ENCODE peak calls at places on chromosomes 1 and 21, in seven cellular contexts. One of them, this sample, is unnamed. For H3K4me1, the result is how much of the 10 kb centered on the place peaks cover.

GRCh38 chr1:46301406-46302090 is 1.9 kb downstream of the LRRC41 start:
- DNase-seq in prostate gland: peak
- DNase-seq in tibial artery: no peak
- DNase-seq in heart left ventricle: peak
- DNase-seq in hepatocyte: peak
- DNase-seq in left ventricle myocardium inferior: no peak
- DNase-seq in foreskin keratinocyte: no peak
- DNase-seq in this sample: peak

GRCh38 chr1:3021801-3022401 is 634 bp downstream of the ACTRT2 start:
- DNase-seq in prostate gland: no peak
- DNase-seq in tibial artery: peak
- DNase-seq in heart left ventricle: no peak
- DNase-seq in hepatocyte: no peak
- DNase-seq in left ventricle myocardium inferior: peak
- DNase-seq in foreskin keratinocyte: no peak
- DNase-seq in this sample: no peak

GRCh38 chr1:180926164-180926981 is 13.7 kb downstream of the KIAA1614 start:
- DNase-seq in prostate gland: no peak
- DNase-seq in tibial artery: no peak
- DNase-seq in heart left ventricle: peak
- DNase-seq in hepatocyte: peak
- DNase-seq in left ventricle myocardium inferior: peak
- DNase-seq in foreskin keratinocyte: no peak
- DNase-seq in this sample: no peak

GRCh38 chr1:174068000-174068399 is 45.8 kb upstream of the RC3H1 start:
- DNase-seq in prostate gland: no peak
- DNase-seq in tibial artery: no peak
- DNase-seq in heart left ventricle: no peak
- DNase-seq in hepatocyte: no peak
- DNase-seq in left ventricle myocardium inferior: no peak
- DNase-seq in foreskin keratinocyte: peak
- DNase-seq in this sample: no peak

GRCh38 chr1:2233997-2234761 is 6.1 kb downstream of the SKI start:
- DNase-seq in prostate gland: peak
- DNase-seq in tibial artery: peak
- DNase-seq in heart left ventricle: peak
- DNase-seq in hepatocyte: peak
- DNase-seq in left ventricle myocardium inferior: peak
- DNase-seq in foreskin keratinocyte: no peak
- DNase-seq in this sample: peak

GRCh38 chr1:27153927-27154358 is 982 bp downstream of the SLC9A1 start:
- DNase-seq in prostate gland: no peak
- DNase-seq in tibial artery: no peak
- DNase-seq in heart left ventricle: no peak
- DNase-seq in hepatocyte: no peak
- DNase-seq in left ventricle myocardium inferior: no peak
- DNase-seq in foreskin keratinocyte: no peak
- DNase-seq in this sample: no peak

GRCh38 chr1:84245566-84245965 is 55.9 kb upstream of the SAMD13 start:
- DNase-seq in prostate gland: no peak
- DNase-seq in tibial artery: no peak
- DNase-seq in heart left ventricle: no peak
- DNase-seq in hepatocyte: no peak
- DNase-seq in left ventricle myocardium inferior: no peak
- DNase-seq in foreskin keratinocyte: no peak
- DNase-seq in this sample: no peak

GRCh38 chr1:100325415-100326324 is 26.6 kb upstream of the CDC14A start:
- DNase-seq in prostate gland: no peak
- DNase-seq in tibial artery: no peak
- DNase-seq in heart left ventricle: no peak
- DNase-seq in hepatocyte: no peak
- DNase-seq in left ventricle myocardium inferior: no peak
- DNase-seq in foreskin keratinocyte: no peak
- DNase-seq in this sample: no peak

GRCh38 chr1:36256558-36257374 is 32.5 kb downstream of the THRAP3 start:
- DNase-seq in prostate gland: no peak
- DNase-seq in tibial artery: no peak
- DNase-seq in heart left ventricle: no peak
- DNase-seq in hepatocyte: no peak
- DNase-seq in left ventricle myocardium inferior: no peak
- DNase-seq in foreskin keratinocyte: no peak
- DNase-seq in this sample: no peak

GRCh38 chr1:246068619-246069509 is 438.2 kb downstream of the SMYD3 start:
- DNase-seq in prostate gland: peak
- DNase-seq in tibial artery: no peak
- DNase-seq in heart left ventricle: no peak
- DNase-seq in hepatocyte: no peak
- DNase-seq in left ventricle myocardium inferior: no peak
- DNase-seq in foreskin keratinocyte: peak
- DNase-seq in this sample: no peak

GRCh38 chr1:235511470-235512240 is 7.4 kb upstream of the B3GALNT2 start:
- DNase-seq in prostate gland: no peak
- DNase-seq in tibial artery: no peak
- DNase-seq in heart left ventricle: no peak
- DNase-seq in hepatocyte: no peak
- DNase-seq in left ventricle myocardium inferior: no peak
- DNase-seq in foreskin keratinocyte: no peak
- DNase-seq in this sample: no peak

GRCh38 chr1:47450606-47451005 is 12.8 kb downstream of the FOXD2 start:
- DNase-seq in prostate gland: no peak
- DNase-seq in tibial artery: no peak
- DNase-seq in heart left ventricle: no peak
- DNase-seq in hepatocyte: no peak
- DNase-seq in left ventricle myocardium inferior: no peak
- DNase-seq in foreskin keratinocyte: no peak
- DNase-seq in this sample: no peak

GRCh38 chr1:178593526-178593925 is 80.6 kb downstream of the TEX35 start:
- DNase-seq in prostate gland: no peak
- DNase-seq in tibial artery: no peak
- DNase-seq in heart left ventricle: no peak
- DNase-seq in hepatocyte: no peak
- DNase-seq in left ventricle myocardium inferior: no peak
- DNase-seq in foreskin keratinocyte: no peak
- DNase-seq in this sample: no peak

GRCh38 chr1:96362623-96363022 is 359.0 kb upstream of the PTBP2 start:
- DNase-seq in prostate gland: no peak
- DNase-seq in tibial artery: no peak
- DNase-seq in heart left ventricle: no peak
- DNase-seq in hepatocyte: peak
- DNase-seq in left ventricle myocardium inferior: no peak
- DNase-seq in foreskin keratinocyte: peak
- DNase-seq in this sample: no peak
- H3K27ac ChIP-seq in prostate gland: no peak
- H3K27ac ChIP-seq in tibial artery: no peak
- H3K27ac ChIP-seq in heart left ventricle: no peak
- H3K27ac ChIP-seq in hepatocyte: peak
- H3K27ac ChIP-seq in left ventricle myocardium inferior: no peak
- H3K27ac ChIP-seq in foreskin keratinocyte: peak
- H3K27ac ChIP-seq in this sample: no peak

DNA sequence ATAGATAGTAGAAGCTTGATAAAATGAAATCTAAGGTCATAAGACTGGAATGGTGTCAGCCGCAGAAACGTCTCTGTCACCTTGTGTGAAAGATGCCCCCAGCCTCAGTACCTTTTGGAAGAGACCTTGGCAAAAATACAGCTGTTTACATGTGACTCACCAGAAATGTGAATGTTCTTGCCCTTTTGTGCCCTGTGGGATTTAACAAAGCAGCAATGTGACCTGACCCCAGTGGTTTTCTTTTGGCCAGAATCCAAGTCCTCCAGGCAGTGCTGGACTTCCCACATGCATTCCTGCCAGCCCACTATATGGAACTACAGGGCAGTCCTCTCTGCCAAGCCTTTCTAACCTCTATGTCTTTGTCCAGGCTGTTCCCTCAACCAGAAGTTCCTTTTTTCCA is 27.2 kb upstream of the LRRC8C start:
- DNase-seq in prostate gland: no peak
- DNase-seq in tibial artery: no peak
- DNase-seq in heart left ventricle: no peak
- DNase-seq in hepatocyte: no peak
- DNase-seq in left ventricle myocardium inferior: no peak
- DNase-seq in foreskin keratinocyte: no peak
- DNase-seq in this sample: no peak
- H3K4me1 ChIP-seq in prostate gland: under half
- H3K4me1 ChIP-seq in tibial artery: under half
- H3K4me1 ChIP-seq in heart left ventricle: under half
- H3K4me1 ChIP-seq in hepatocyte: under half
- H3K4me1 ChIP-seq in left ventricle myocardium inferior: half or more
- H3K4me1 ChIP-seq in foreskin keratinocyte: under half
- H3K4me1 ChIP-seq in this sample: half or more

DNA sequence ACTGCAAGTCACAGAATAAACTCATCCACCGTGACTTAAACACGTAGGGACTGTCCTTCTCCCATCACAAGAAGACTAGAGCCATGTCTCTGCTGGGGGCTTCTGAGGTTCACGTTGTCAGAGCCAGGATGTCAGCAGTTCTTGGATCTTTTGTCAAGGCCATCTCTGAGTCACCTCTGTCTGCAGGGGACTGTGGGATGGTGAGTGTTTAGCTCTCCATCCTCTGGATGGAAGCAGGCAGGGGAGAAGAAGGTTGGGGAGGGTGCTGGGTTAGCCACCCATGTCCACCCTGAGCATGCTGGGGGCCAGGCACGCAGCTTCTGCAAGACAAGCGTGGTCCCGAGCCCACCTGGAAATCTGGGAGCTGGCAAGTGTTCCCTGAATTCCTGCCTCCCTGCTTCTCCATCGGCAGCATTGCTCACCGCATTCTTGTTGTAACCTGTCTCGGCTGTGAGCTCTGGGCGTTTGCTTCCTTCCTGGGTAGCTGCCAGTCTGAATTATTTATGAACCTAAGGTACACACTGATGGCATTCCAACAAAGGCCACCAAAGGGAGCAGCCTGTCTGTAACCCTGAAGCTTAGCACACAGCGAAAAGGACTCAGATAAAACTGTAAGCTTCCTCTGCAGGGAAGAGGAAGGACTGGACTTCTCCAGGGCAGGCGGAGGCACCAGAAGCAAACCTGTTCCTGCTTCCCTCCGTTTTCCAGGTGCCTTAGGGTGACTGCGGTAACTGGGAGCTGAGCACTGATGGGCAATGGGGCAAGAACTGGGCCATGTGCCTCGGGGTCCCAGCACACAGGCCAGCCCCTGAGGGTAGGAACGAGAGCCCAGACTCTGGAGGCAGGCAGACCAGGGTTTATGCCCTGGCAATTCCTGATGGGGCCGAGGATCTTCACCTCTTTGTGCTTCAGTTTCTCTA is 88.6 kb downstream of the RIPK4 start:
- DNase-seq in prostate gland: peak
- DNase-seq in tibial artery: peak
- DNase-seq in heart left ventricle: no peak
- DNase-seq in hepatocyte: peak
- DNase-seq in left ventricle myocardium inferior: no peak
- DNase-seq in foreskin keratinocyte: peak
- DNase-seq in this sample: no peak
- H3K27ac ChIP-seq in prostate gland: peak
- H3K27ac ChIP-seq in tibial artery: peak
- H3K27ac ChIP-seq in heart left ventricle: peak
- H3K27ac ChIP-seq in hepatocyte: peak
- H3K27ac ChIP-seq in left ventricle myocardium inferior: peak
- H3K27ac ChIP-seq in foreskin keratinocyte: peak
- H3K27ac ChIP-seq in this sample: no peak

GRCh38 chr1:56572334-56573050 is 6.9 kb downstream of the PLPP3 start:
- DNase-seq in prostate gland: no peak
- DNase-seq in tibial artery: no peak
- DNase-seq in heart left ventricle: no peak
- DNase-seq in hepatocyte: no peak
- DNase-seq in left ventricle myocardium inferior: no peak
- DNase-seq in foreskin keratinocyte: no peak
- DNase-seq in this sample: no peak
- H3K4me1 ChIP-seq in prostate gland: under half
- H3K4me1 ChIP-seq in tibial artery: half or more
- H3K4me1 ChIP-seq in heart left ventricle: half or more
- H3K4me1 ChIP-seq in hepatocyte: half or more
- H3K4me1 ChIP-seq in left ventricle myocardium inferior: half or more
- H3K4me1 ChIP-seq in foreskin keratinocyte: under half
- H3K4me1 ChIP-seq in this sample: under half

DNA sequence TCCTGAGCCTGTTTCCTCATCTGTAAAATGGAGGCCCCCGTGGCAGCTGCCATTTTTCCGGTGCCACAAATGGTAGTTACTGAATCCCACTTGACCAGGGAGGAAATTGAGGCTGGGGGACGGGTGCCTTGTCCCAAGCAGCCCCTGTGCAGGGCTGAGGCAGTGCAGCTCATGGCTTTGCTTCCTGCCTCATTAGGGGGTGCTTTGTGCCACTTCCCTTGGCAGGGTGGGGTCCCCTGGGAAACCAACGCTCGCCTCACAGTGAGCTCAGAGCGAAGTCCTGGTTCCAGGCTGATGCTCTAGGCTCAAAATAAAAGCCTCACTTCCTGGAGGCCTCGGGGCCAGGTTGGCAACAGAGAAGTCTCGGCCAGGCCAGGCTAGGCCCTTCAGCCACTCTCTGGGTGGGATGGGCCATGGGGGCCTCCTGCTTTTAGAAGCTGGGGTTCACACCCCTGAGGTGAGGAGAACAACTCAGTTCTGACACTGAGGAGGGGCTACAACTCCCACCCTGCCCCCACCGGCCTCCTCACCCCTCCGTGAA is 6.8 kb downstream of the LAPTM5 start:
- DNase-seq in prostate gland: no peak
- DNase-seq in tibial artery: no peak
- DNase-seq in heart left ventricle: no peak
- DNase-seq in hepatocyte: no peak
- DNase-seq in left ventricle myocardium inferior: no peak
- DNase-seq in foreskin keratinocyte: no peak
- DNase-seq in this sample: no peak
- H3K27ac ChIP-seq in prostate gland: no peak
- H3K27ac ChIP-seq in tibial artery: no peak
- H3K27ac ChIP-seq in heart left ventricle: no peak
- H3K27ac ChIP-seq in hepatocyte: no peak
- H3K27ac ChIP-seq in left ventricle myocardium inferior: no peak
- H3K27ac ChIP-seq in foreskin keratinocyte: no peak
- H3K27ac ChIP-seq in this sample: peak

This sample was measured in naive thymus-derived CD4-positive, alpha-beta T cell.